ENCODE peak calls at places on chromosomes 2 and 18, in five cellular contexts. F is CD4-positive, alpha-beta memory T cell; Q is HEK293T; K is activated gamma-delta T cell treated with Interleukin-2 at 50 U/mL for 16 hours; I is NCI-H1105. O is an unnamed sample.

GRCh38 chr2:75041226-75041625 is 82.8 kb downstream of the POLE4 start:
- DNase-seq in F (no peak), Q (no peak), K (no peak), I (no peak), O (no peak)

GRCh38 chr2:36433311-36434217 is 78.0 kb downstream of the CRIM1 start:
- DNase-seq in F (no peak), Q (no peak), K (no peak), I (peak), O (no peak)

GRCh38 chr2:69209482-69209881 is 177.5 kb downstream of the GFPT1 start:
- DNase-seq in F (no peak), Q (no peak), K (no peak), I (no peak), O (no peak)

GRCh38 chr2:204544961-204545860 is at the start of gene PARD3B:
- DNase-seq in F (no peak), Q (peak), K (no peak), I (peak), O (no peak)

GRCh38 chr2:129733579-129733978 is 245.9 kb upstream of the RAB6C start:
- DNase-seq in F (no peak), Q (no peak), K (no peak), I (no peak), O (peak)

GRCh38 chr2:4258563-4258962 is 555.2 kb downstream of the DCDC2C start:
- DNase-seq in F (no peak), Q (no peak), K (no peak), I (no peak), O (no peak)

GRCh38 chr2:191321861-191322662 is 76.9 kb downstream of the MYO1B start:
- DNase-seq in F (no peak), Q (peak), K (no peak), I (no peak), O (peak)

GRCh38 chr18:22113144-22113813 is 56.1 kb upstream of the GATA6 start:
- DNase-seq in F (no peak), Q (no peak), K (no peak), I (no peak), O (no peak)

GRCh38 chr2:179592167-179592936 is 269.1 kb downstream of the ZNF385B start:
- DNase-seq in F (no peak), Q (no peak), K (no peak), I (no peak), O (no peak)

GRCh38 chr2:443754-444153 is 155.9 kb upstream of the ALKAL2 start:
- DNase-seq in F (no peak), Q (no peak), K (no peak), I (no peak), O (no peak)

GRCh38 chr2:98504386-98505109 is 59.9 kb downstream of the INPP4A start:
- DNase-seq in F (no peak), Q (no peak), K (no peak), I (no peak), O (no peak)

GRCh38 chr2:236352761-236353593 is 88.8 kb upstream of the ASB18 start:
- DNase-seq in F (no peak), Q (no peak), K (no peak), I (peak), O (no peak)

GRCh38 chr2:172083725-172084483 is 1.4 kb upstream of the DLX1 start:
- DNase-seq in F (peak), Q (no peak), K (no peak), I (no peak), O (peak)

GRCh38 chr2:229715895-229716507 is 1.6 kb upstream of the DNER start:
- DNase-seq in F (no peak), Q (peak), K (no peak), I (peak), O (peak)

GRCh38 chr2:168798076-168798887 is 4.2 kb upstream of the NOSTRIN start:
- DNase-seq in F (no peak), Q (no peak), K (no peak), I (no peak), O (no peak)

GRCh38 chr2:26251893-26252292 is 7.2 kb downstream of the HADHB start:
- DNase-seq in F (no peak), Q (no peak), K (no peak), I (peak), O (peak)

GRCh38 chr2:95346738-95347671 is 49.9 kb downstream of the KCNIP3 start:
- DNase-seq in F (no peak), Q (peak), K (no peak), I (no peak), O (peak)

GRCh38 chr2:106356291-106356690 is 111.9 kb downstream of the RGPD3 start:
- DNase-seq in F (no peak), Q (no peak), K (no peak), I (no peak), O (no peak)

GRCh38 chr18:13558790-13559189 is 167.6 kb downstream of the FAM210A start:
- DNase-seq in F (no peak), Q (no peak), K (no peak), I (no peak), O (no peak)

GRCh38 chr2:189799531-189799930 is 15.3 kb downstream of the PMS1 start:
- DNase-seq in F (no peak), Q (no peak), K (no peak), I (no peak), O (no peak)

GRCh38 chr2:20723543-20723942 is 56.6 kb downstream of the GDF7 start:
- DNase-seq in F (no peak), Q (no peak), K (no peak), I (no peak), O (no peak)

GRCh38 chr2:208250401-208250800 is 4.5 kb downstream of the IDH1 start:
- DNase-seq in F (no peak), Q (no peak), K (no peak), I (no peak), O (no peak)

GRCh38 chr2:128442053-128442751 is 123.5 kb upstream of the HS6ST1 start:
- DNase-seq in F (no peak), Q (no peak), K (no peak), I (no peak), O (no peak)

GRCh38 chr2:226115102-226115831 is 684.4 kb downstream of the IRS1 start:
- DNase-seq in F (no peak), Q (no peak), K (no peak), I (no peak), O (no peak)

GRCh38 chr2:181850914-181851560 is 40.5 kb upstream of the ITPRID2 start:
- DNase-seq in F (no peak), Q (no peak), K (no peak), I (no peak), O (no peak)